ENCODE peak calls at places on chromosomes 6 and 20, in five cellular contexts. One of them, this sample, is unnamed.

GRCh38 chr6:88380083-88380482 is 213.9 kb upstream of the CNR1 start:
- DNase-seq in epithelial cell of proximal tubule: peak; percentile 49
- DNase-seq in GM13977: no peak
- DNase-seq in AG04450: no peak
- DNase-seq in psoas muscle: peak; percentile 61
- DNase-seq in this sample: no peak

GRCh38 chr6:111673086-111673485 is 67.4 kb upstream of the TRAF3IP2 start:
- DNase-seq in epithelial cell of proximal tubule: no peak
- DNase-seq in GM13977: no peak
- DNase-seq in AG04450: no peak
- DNase-seq in psoas muscle: no peak
- DNase-seq in this sample: no peak

GRCh38 chr6:158631678-158632537 is 12.6 kb downstream of the DYNLT1 start:
- DNase-seq in epithelial cell of proximal tubule: no peak
- DNase-seq in GM13977: no peak
- DNase-seq in AG04450: peak; percentile 74
- DNase-seq in psoas muscle: peak; percentile 91
- DNase-seq in this sample: peak; percentile 74

GRCh38 chr20:6703047-6703446 is 64.4 kb upstream of the BMP2 start:
- DNase-seq in epithelial cell of proximal tubule: no peak
- DNase-seq in GM13977: no peak
- DNase-seq in AG04450: no peak
- DNase-seq in psoas muscle: no peak
- DNase-seq in this sample: no peak

GRCh38 chr6:14417377-14417776 is 299.8 kb downstream of the CD83 start:
- DNase-seq in epithelial cell of proximal tubule: no peak
- DNase-seq in GM13977: no peak
- DNase-seq in AG04450: no peak
- DNase-seq in psoas muscle: no peak
- DNase-seq in this sample: no peak

GRCh38 chr20:37669062-37669772 is 24.6 kb upstream of the CTNNBL1 start:
- DNase-seq in epithelial cell of proximal tubule: no peak
- DNase-seq in GM13977: no peak
- DNase-seq in AG04450: no peak
- DNase-seq in psoas muscle: no peak
- DNase-seq in this sample: no peak

GRCh38 chr6:168053086-168053956 is 25.7 kb downstream of the FRMD1 start:
- DNase-seq in epithelial cell of proximal tubule: no peak
- DNase-seq in GM13977: no peak
- DNase-seq in AG04450: no peak
- DNase-seq in psoas muscle: peak; percentile 44
- DNase-seq in this sample: no peak

GRCh38 chr6:149423946-149424440 is 23.9 kb downstream of the SUMO4 start:
- DNase-seq in epithelial cell of proximal tubule: no peak
- DNase-seq in GM13977: no peak
- DNase-seq in AG04450: no peak
- DNase-seq in psoas muscle: no peak
- DNase-seq in this sample: no peak

GRCh38 chr20:63044605-63045004 is 37.8 kb upstream of the BHLHE23 start:
- DNase-seq in epithelial cell of proximal tubule: no peak
- DNase-seq in GM13977: no peak
- DNase-seq in AG04450: no peak
- DNase-seq in psoas muscle: peak; percentile 15
- DNase-seq in this sample: no peak

GRCh38 chr6:161748535-161749386 is 474.9 kb upstream of the AGPAT4 start:
- DNase-seq in epithelial cell of proximal tubule: no peak
- DNase-seq in GM13977: peak; percentile 19
- DNase-seq in AG04450: no peak
- DNase-seq in psoas muscle: peak; percentile 55
- DNase-seq in this sample: peak; percentile 51

GRCh38 chr6:6694368-6694780 is 105.9 kb downstream of the LY86 start:
- DNase-seq in epithelial cell of proximal tubule: no peak
- DNase-seq in GM13977: no peak
- DNase-seq in AG04450: no peak
- DNase-seq in psoas muscle: no peak
- DNase-seq in this sample: no peak

GRCh38 chr6:156899532-156899931 is 122.4 kb downstream of the ARID1B start:
- DNase-seq in epithelial cell of proximal tubule: no peak
- DNase-seq in GM13977: no peak
- DNase-seq in AG04450: no peak
- DNase-seq in psoas muscle: no peak
- DNase-seq in this sample: no peak

GRCh38 chr6:34196833-34197195 is 39.9 kb upstream of the HMGA1 start:
- DNase-seq in epithelial cell of proximal tubule: no peak
- DNase-seq in GM13977: no peak
- DNase-seq in AG04450: no peak
- DNase-seq in psoas muscle: no peak
- DNase-seq in this sample: no peak

GRCh38 chr6:33320315-33321181 is 3.0 kb upstream of the ZBTB22 start:
- DNase-seq in epithelial cell of proximal tubule: no peak
- DNase-seq in GM13977: no peak
- DNase-seq in AG04450: peak; percentile 84
- DNase-seq in psoas muscle: peak; percentile 81
- DNase-seq in this sample: peak; percentile 59

GRCh38 chr6:155832596-155832995 is 377.0 kb upstream of the NOX3 start:
- DNase-seq in epithelial cell of proximal tubule: no peak
- DNase-seq in GM13977: no peak
- DNase-seq in AG04450: peak; percentile 43
- DNase-seq in psoas muscle: no peak
- DNase-seq in this sample: no peak

GRCh38 chr6:25369450-25370086 is 90.4 kb downstream of the CARMIL1 start:
- DNase-seq in epithelial cell of proximal tubule: no peak
- DNase-seq in GM13977: no peak
- DNase-seq in AG04450: no peak
- DNase-seq in psoas muscle: no peak
- DNase-seq in this sample: peak; percentile 39

GRCh38 chr6:56944651-56945050 is 10.3 kb upstream of the BEND6 start:
- DNase-seq in epithelial cell of proximal tubule: no peak
- DNase-seq in GM13977: no peak
- DNase-seq in AG04450: no peak
- DNase-seq in psoas muscle: no peak
- DNase-seq in this sample: no peak

GRCh38 chr20:61963885-61964674 is 101.6 kb downstream of the TAF4 start:
- DNase-seq in epithelial cell of proximal tubule: no peak
- DNase-seq in GM13977: no peak
- DNase-seq in AG04450: no peak
- DNase-seq in psoas muscle: no peak
- DNase-seq in this sample: no peak

GRCh38 chr6:89940225-89941027 is 46.2 kb downstream of the GJA10 start:
- DNase-seq in epithelial cell of proximal tubule: no peak
- DNase-seq in GM13977: peak; percentile 82
- DNase-seq in AG04450: peak; percentile 77
- DNase-seq in psoas muscle: no peak
- DNase-seq in this sample: peak; percentile 67

GRCh38 chr20:10531848-10532247 is 96.7 kb downstream of the SLX4IP start:
- DNase-seq in epithelial cell of proximal tubule: no peak
- DNase-seq in GM13977: no peak
- DNase-seq in AG04450: no peak
- DNase-seq in psoas muscle: no peak
- DNase-seq in this sample: no peak

GRCh38 chr20:8020314-8021079 is 936 bp upstream of the TMX4 start:
- DNase-seq in epithelial cell of proximal tubule: no peak
- DNase-seq in GM13977: peak; percentile 43
- DNase-seq in AG04450: no peak
- DNase-seq in psoas muscle: no peak
- DNase-seq in this sample: no peak

GRCh38 chr20:49835031-49835430 is 22.4 kb downstream of the SLC9A8 start:
- DNase-seq in epithelial cell of proximal tubule: no peak
- DNase-seq in GM13977: no peak
- DNase-seq in AG04450: no peak
- DNase-seq in psoas muscle: no peak
- DNase-seq in this sample: no peak

GRCh38 chr6:130303436-130303835 is 62.4 kb upstream of the TMEM200A start:
- DNase-seq in epithelial cell of proximal tubule: no peak
- DNase-seq in GM13977: no peak
- DNase-seq in AG04450: peak; percentile 42
- DNase-seq in psoas muscle: no peak
- DNase-seq in this sample: no peak

GRCh38 chr20:48267825-48268615 is 482.7 kb upstream of the SULF2 start:
- DNase-seq in epithelial cell of proximal tubule: no peak
- DNase-seq in GM13977: no peak
- DNase-seq in AG04450: no peak
- DNase-seq in psoas muscle: no peak
- DNase-seq in this sample: no peak

GRCh38 chr6:53317861-53318260 is 30.9 kb downstream of the ELOVL5 start:
- DNase-seq in epithelial cell of proximal tubule: no peak
- DNase-seq in GM13977: no peak
- DNase-seq in AG04450: no peak
- DNase-seq in psoas muscle: no peak
- DNase-seq in this sample: no peak

GRCh38 chr6:165605901-165606739 is 56.9 kb downstream of the PDE10A start:
- DNase-seq in epithelial cell of proximal tubule: peak; percentile 94
- DNase-seq in GM13977: no peak
- DNase-seq in AG04450: no peak
- DNase-seq in psoas muscle: no peak
- DNase-seq in this sample: peak; percentile 37

GRCh38 chr6:11868392-11868791 is 89.8 kb upstream of the ADTRP start:
- DNase-seq in epithelial cell of proximal tubule: no peak
- DNase-seq in GM13977: no peak
- DNase-seq in AG04450: no peak
- DNase-seq in psoas muscle: no peak
- DNase-seq in this sample: no peak

GRCh38 chr6:42100029-42100901 is 42.2 kb downstream of the C6orf132 start:
- DNase-seq in epithelial cell of proximal tubule: no peak
- DNase-seq in GM13977: no peak
- DNase-seq in AG04450: peak; percentile 26
- DNase-seq in psoas muscle: no peak
- DNase-seq in this sample: no peak

GRCh38 chr6:4864534-4864933 is 88.3 kb downstream of the CDYL start:
- DNase-seq in epithelial cell of proximal tubule: no peak
- DNase-seq in GM13977: no peak
- DNase-seq in AG04450: no peak
- DNase-seq in psoas muscle: no peak
- DNase-seq in this sample: no peak

DNA sequence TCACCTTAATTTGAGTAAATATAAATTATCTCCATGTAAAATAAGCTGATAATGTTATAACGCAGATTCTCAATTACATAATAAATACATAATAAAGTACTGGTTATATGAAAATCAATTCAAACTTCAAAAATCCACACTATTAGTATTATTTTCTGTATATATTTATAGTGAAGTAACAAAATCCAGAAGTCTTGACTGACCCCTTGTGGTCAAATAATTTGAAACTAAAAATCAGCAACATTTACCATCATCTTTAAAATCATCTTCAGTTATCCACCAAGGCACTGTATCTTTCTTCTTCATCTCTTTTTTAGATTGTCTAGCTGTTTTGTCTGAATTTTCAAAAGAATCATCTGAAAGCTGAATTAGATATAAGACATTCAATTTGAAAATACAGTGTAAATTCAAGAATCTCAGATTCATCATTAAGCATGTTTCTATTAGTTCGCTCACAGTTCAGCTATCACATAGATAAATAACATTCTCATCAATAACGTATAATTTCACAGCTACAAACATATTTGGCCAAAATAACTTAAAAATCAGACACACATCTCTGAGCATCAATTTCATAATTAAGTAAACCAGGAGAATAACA is 6.5 kb downstream of the CEP162 start:
- DNase-seq in epithelial cell of proximal tubule: no peak
- DNase-seq in GM13977: no peak
- DNase-seq in AG04450: no peak
- DNase-seq in psoas muscle: no peak
- DNase-seq in this sample: no peak
- TF ChIP-seq CTCF in epithelial cell of proximal tubule: peak; percentile 45
- TF ChIP-seq CTCF in GM13977: peak; percentile 45
- TF ChIP-seq CTCF in AG04450: peak; percentile 50
- TF ChIP-seq CTCF in psoas muscle: peak; percentile 57
- TF ChIP-seq CTCF in this sample: no peak

GRCh38 chr6:36873612-36874011 is 991 bp downstream of the PPIL1 start:
- DNase-seq in epithelial cell of proximal tubule: no peak
- DNase-seq in GM13977: peak; percentile 47
- DNase-seq in AG04450: no peak
- DNase-seq in psoas muscle: no peak
- DNase-seq in this sample: no peak
- TF ChIP-seq CTCF in epithelial cell of proximal tubule: peak; percentile 50
- TF ChIP-seq CTCF in GM13977: peak; percentile 18
- TF ChIP-seq CTCF in AG04450: no peak
- TF ChIP-seq CTCF in psoas muscle: no peak
- TF ChIP-seq CTCF in this sample: no peak

DNA sequence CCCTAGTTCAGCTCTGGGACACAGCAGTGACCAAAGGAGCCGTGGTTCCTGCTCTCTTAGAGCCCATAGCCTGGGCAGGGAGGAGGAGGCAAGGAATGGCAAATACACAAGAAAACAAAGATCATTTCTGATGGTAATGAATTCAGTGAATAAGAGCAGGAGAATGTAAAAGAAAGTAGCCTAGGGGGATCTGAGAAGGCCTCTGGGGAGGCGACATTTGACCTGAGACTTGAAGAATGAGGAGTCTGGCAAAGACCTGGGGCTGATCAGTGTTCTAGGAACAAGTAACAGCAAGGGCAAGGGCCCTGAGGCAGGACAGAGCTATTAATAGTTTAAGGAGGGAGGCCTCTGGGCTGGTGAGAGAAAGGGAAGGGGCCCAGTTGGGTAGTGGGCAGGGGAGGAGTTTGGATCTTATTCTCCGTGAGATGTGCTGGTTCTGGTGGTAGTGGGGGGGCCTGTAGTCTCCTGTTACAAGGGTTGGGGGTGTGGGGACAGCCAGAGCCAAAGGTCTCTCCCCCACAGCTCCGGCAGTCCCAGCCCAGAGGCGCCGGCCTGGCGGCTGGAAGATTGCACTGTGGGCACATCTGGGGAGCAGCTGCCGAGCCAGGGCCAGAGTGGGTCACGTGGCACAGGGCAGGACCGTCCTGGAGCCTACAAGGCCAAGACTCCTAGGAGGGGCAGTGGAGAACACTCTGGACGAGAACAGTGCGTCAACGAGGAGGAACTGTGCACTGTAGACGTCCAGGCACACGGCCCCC is 9.3 kb upstream of the ID1 start:
- DNase-seq in epithelial cell of proximal tubule: no peak
- DNase-seq in GM13977: no peak
- DNase-seq in AG04450: peak; percentile 68
- DNase-seq in psoas muscle: peak; percentile 83
- DNase-seq in this sample: peak; percentile 65
- TF ChIP-seq CTCF in epithelial cell of proximal tubule: no peak
- TF ChIP-seq CTCF in GM13977: no peak
- TF ChIP-seq CTCF in AG04450: no peak
- TF ChIP-seq CTCF in psoas muscle: no peak
- TF ChIP-seq CTCF in this sample: no peak

DNA sequence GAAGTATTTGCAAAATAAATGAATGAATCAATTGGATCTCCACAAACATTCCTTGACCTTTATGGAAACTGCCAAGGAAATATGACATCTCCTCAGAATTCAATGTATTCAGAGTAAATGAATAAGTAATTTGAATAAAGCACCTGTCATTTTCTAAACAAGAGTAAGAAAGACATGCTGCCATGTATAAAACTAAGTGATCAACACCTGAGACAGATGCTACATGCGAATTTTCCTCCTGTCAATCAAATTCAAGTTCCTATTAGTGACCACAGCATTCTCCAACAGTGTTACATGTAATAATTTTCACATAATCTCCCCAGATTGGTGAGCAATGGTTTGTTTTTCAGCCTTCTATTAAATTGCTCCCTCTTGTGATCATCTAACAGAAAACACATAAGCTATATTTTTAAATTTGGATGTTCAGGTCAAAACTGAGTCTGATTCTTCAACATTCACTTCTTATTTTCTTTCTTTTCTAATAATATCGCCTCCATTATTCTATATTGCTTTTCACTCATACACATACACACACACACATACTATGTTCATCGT is 163.2 kb upstream of the RNF217 start:
- DNase-seq in epithelial cell of proximal tubule: no peak
- DNase-seq in GM13977: no peak
- DNase-seq in AG04450: no peak
- DNase-seq in psoas muscle: no peak
- DNase-seq in this sample: no peak
- TF ChIP-seq CTCF in epithelial cell of proximal tubule: peak; percentile 31
- TF ChIP-seq CTCF in GM13977: no peak
- TF ChIP-seq CTCF in AG04450: no peak
- TF ChIP-seq CTCF in psoas muscle: no peak
- TF ChIP-seq CTCF in this sample: no peak

This sample was measured in stomach.